ENCODE peak calls at places on chromosomes 4 and X, in four cellular contexts. P is AG08396, E is omental fat pad, T is NCI-H345. U is an unnamed sample.

GRCh38 chr4:76177709-76178108 is 29.5 kb upstream of the NUP54 start:
- DNase-seq in T (no peak), E (no peak), P (no peak), U (no peak)

GRCh38 chr4:94038195-94038594 is 169.5 kb upstream of the SMARCAD1 start:
- DNase-seq in T (no peak), P (no peak), E (no peak), U (no peak)

GRCh38 chrX:21839334-21840198 is at the start of gene MBTPS2:
- DNase-seq in P (peak; percentile 70), E (peak; percentile 29), T (peak; percentile 90), U (peak; percentile 18)

GRCh38 chr4:183147191-183147590 is 48.1 kb downstream of the WWC2 start:
- DNase-seq in P (no peak), T (no peak), E (no peak), U (no peak)

GRCh38 chrX:19893722-19894121 is 6.3 kb upstream of the SH3KBP1 start:
- DNase-seq in E (no peak), P (peak; percentile 41), T (peak; percentile 73), U (no peak)

GRCh38 chrX:433771-434170 is 47.1 kb upstream of the PPP2R3B start:
- DNase-seq in E (no peak), T (no peak), P (no peak), U (no peak)

GRCh38 chrX:43702079-43702524 is 46.0 kb downstream of the MAOA start:
- DNase-seq in E (no peak), P (no peak), T (no peak), U (no peak)

GRCh38 chr4:39745920-39746319 is 48.0 kb downstream of the UBE2K start:
- DNase-seq in P (no peak), E (no peak), T (no peak), U (no peak)

GRCh38 chr4:13527983-13528822 is 16.1 kb downstream of the NKX3-2 start:
- DNase-seq in E (no peak), P (peak; percentile 12), T (peak; percentile 4), U (no peak)

GRCh38 chr4:53804719-53805118 is 213.4 kb upstream of the LNX1 start:
- DNase-seq in T (no peak), E (no peak), P (no peak), U (peak; percentile 17)

GRCh38 chr4:108107729-108108382 is 60.9 kb downstream of the LEF1 start:
- DNase-seq in E (no peak), T (no peak), P (no peak), U (no peak)

GRCh38 chrX:140983730-140984129 is 18.7 kb upstream of the SPANXB1 start:
- DNase-seq in E (no peak), P (no peak), T (no peak), U (no peak)

GRCh38 chrX:134502686-134503085 is 42.7 kb downstream of the HPRT1 start:
- DNase-seq in E (no peak), P (no peak), T (no peak), U (no peak)

GRCh38 chr4:38128478-38129451 is 168.6 kb downstream of the PTTG2 start:
- DNase-seq in T (peak; percentile 66), E (no peak), P (peak; percentile 29), U (no peak)

GRCh38 chr4:169335331-169335730 is 64.6 kb upstream of the SH3RF1 start:
- DNase-seq in T (no peak), E (no peak), P (no peak), U (no peak)

GRCh38 chr4:97252615-97253154 is 890.6 kb downstream of the STPG2 start:
- DNase-seq in T (no peak), E (no peak), P (no peak), U (no peak)

GRCh38 chrX:39331062-39331704 is 529.9 kb downstream of the MID1IP1 start:
- DNase-seq in P (no peak), E (no peak), T (no peak), U (no peak)

GRCh38 chrX:20454117-20454516 is 187.4 kb upstream of the RPS6KA3 start:
- DNase-seq in P (peak; percentile 4), E (no peak), T (no peak), U (no peak)

GRCh38 chr4:151804821-151805220 is 44.0 kb upstream of the GATB start:
- DNase-seq in E (no peak), T (no peak), P (no peak), U (no peak)

GRCh38 chr4:17561195-17561909 is 15.6 kb upstream of the LAP3 start:
- DNase-seq in T (no peak), P (peak; percentile 50), E (no peak), U (no peak)

GRCh38 chr4:125313497-125313896 is 1.3 kb upstream of the FAT4 start:
- DNase-seq in P (peak; percentile 56), T (peak; percentile 72), E (no peak), U (no peak)

U was measured in GM18507.